ENCODE peak calls at places on chromosomes 7 and 10, in nine cellular contexts. C is A172, S is aorta, R is H7, B is lung, L is erythroblast, W is Caki2, G is RCC 7860, X is NCI-H1436 treated with DMSO at 0.1 percent for 48 hours. Z is an unnamed sample.

GRCh38 chr10:5840314-5841307 is 27.4 kb upstream of the GDI2 start:
- DNase-seq in C (no peak), S (peak; percentile 72), R (peak; percentile 57), B (no peak), L (no peak), W (no peak), G (peak; percentile 31), X (no peak), Z (no peak)

GRCh38 chr7:106344206-106344605 is 59.4 kb upstream of the NAMPT start:
- DNase-seq in C (no peak), S (no peak), R (no peak), B (no peak), L (no peak), W (no peak), G (no peak), X (no peak), Z (no peak)

GRCh38 chr10:48938281-48938680 is 1.4 kb downstream of the LRRC18 start:
- DNase-seq in C (no peak), S (no peak), R (no peak), B (no peak), L (no peak), W (no peak), G (no peak), X (no peak), Z (no peak)

GRCh38 chr7:43513236-43513635 is 69.7 kb upstream of the STK17A start:
- DNase-seq in C (no peak), S (no peak), R (no peak), B (no peak), L (no peak), W (no peak), G (no peak), X (no peak), Z (no peak)

GRCh38 chr10:127228195-127228785 is 31.9 kb upstream of the INSYN2A start:
- DNase-seq in C (no peak), S (peak; percentile 81), R (no peak), B (no peak), L (no peak), W (no peak), G (no peak), X (no peak), Z (no peak)

GRCh38 chr7:4641091-4641666 is 40.9 kb upstream of the FOXK1 start:
- DNase-seq in C (no peak), S (peak; percentile 50), R (no peak), B (no peak), L (no peak), W (no peak), G (no peak), X (no peak), Z (no peak)

GRCh38 chr10:132065491-132066105 is at the start of gene JAKMIP3:
- DNase-seq in C (peak; percentile 68), S (peak; percentile 72), R (peak; percentile 90), B (peak; percentile 38), L (no peak), W (peak; percentile 89), G (peak; percentile 56), X (no peak), Z (peak; percentile 50)

GRCh38 chr10:86402283-86402931 is 35.8 kb upstream of the GRID1 start:
- DNase-seq in C (no peak), S (no peak), R (peak; percentile 61), B (no peak), L (no peak), W (no peak), G (no peak), X (no peak), Z (no peak)

GRCh38 chr7:151831606-151832005 is 45.3 kb downstream of the PRKAG2 start:
- DNase-seq in C (no peak), S (peak; percentile 70), R (no peak), B (no peak), L (no peak), W (no peak), G (no peak), X (no peak), Z (no peak)

Z was measured in epithelial cell of proximal tubule.